ENCODE peak calls at places on chromosomes 5 and 9, in five cellular contexts. One of them, this sample, is unnamed.

GRCh38 chr9:110936719-110937452 is 101.4 kb downstream of the LPAR1 start:
- ATAC-seq in GM12878: no peak
- ATAC-seq in K562: no peak
- ATAC-seq in upper lobe of left lung: no peak
- ATAC-seq in HepG2: no peak
- ATAC-seq in this sample: peak; percentile 72

GRCh38 chr9:127628644-127629467 is 16.8 kb downstream of the STXBP1 start:
- ATAC-seq in K562: peak; percentile 87
- ATAC-seq in upper lobe of left lung: no peak
- ATAC-seq in GM12878: no peak
- ATAC-seq in HepG2: peak; percentile 28
- ATAC-seq in this sample: no peak

GRCh38 chr9:134410078-134410834 is 84.0 kb downstream of the RXRA start:
- ATAC-seq in K562: no peak
- ATAC-seq in GM12878: no peak
- ATAC-seq in upper lobe of left lung: peak; percentile 67
- ATAC-seq in HepG2: no peak
- ATAC-seq in this sample: no peak

GRCh38 chr9:131641618-131642495 is 96.5 kb downstream of the PRRT1B start:
- ATAC-seq in K562: no peak
- ATAC-seq in HepG2: no peak
- ATAC-seq in upper lobe of left lung: no peak
- ATAC-seq in GM12878: no peak
- ATAC-seq in this sample: no peak

GRCh38 chr9:104961238-104961637 is 33.3 kb upstream of the ABCA1 start:
- ATAC-seq in upper lobe of left lung: no peak
- ATAC-seq in GM12878: peak; percentile 88
- ATAC-seq in HepG2: peak; percentile 84
- ATAC-seq in K562: peak; percentile 91
- ATAC-seq in this sample: no peak

GRCh38 chr9:98518556-98518955 is 190.2 kb downstream of the GABBR2 start:
- ATAC-seq in GM12878: no peak
- ATAC-seq in K562: no peak
- ATAC-seq in HepG2: no peak
- ATAC-seq in upper lobe of left lung: peak; percentile 6
- ATAC-seq in this sample: no peak

GRCh38 chr5:143235423-143235822 is 168.1 kb downstream of the NR3C1 start:
- ATAC-seq in HepG2: no peak
- ATAC-seq in K562: no peak
- ATAC-seq in GM12878: no peak
- ATAC-seq in upper lobe of left lung: no peak
- ATAC-seq in this sample: peak; percentile 46

GRCh38 chr9:89498845-89499480 is 1.1 kb upstream of the SEMA4D start:
- ATAC-seq in K562: no peak
- ATAC-seq in GM12878: peak; percentile 65
- ATAC-seq in upper lobe of left lung: no peak
- ATAC-seq in HepG2: no peak
- ATAC-seq in this sample: no peak

GRCh38 chr9:114588671-114589526 is 1.3 kb downstream of the ATP6V1G1 start:
- ATAC-seq in GM12878: no peak
- ATAC-seq in upper lobe of left lung: peak; percentile 2
- ATAC-seq in K562: no peak
- ATAC-seq in HepG2: no peak
- ATAC-seq in this sample: no peak

GRCh38 chr9:94140791-94141790 is 56.8 kb downstream of the PTPDC1 start:
- ATAC-seq in HepG2: no peak
- ATAC-seq in GM12878: no peak
- ATAC-seq in K562: peak; percentile 4
- ATAC-seq in upper lobe of left lung: peak; percentile 20
- ATAC-seq in this sample: no peak

GRCh38 chr9:94139672-94140417 is 55.6 kb downstream of the PTPDC1 start:
- ATAC-seq in HepG2: no peak
- ATAC-seq in GM12878: no peak
- ATAC-seq in upper lobe of left lung: peak; percentile 77
- ATAC-seq in K562: peak; percentile 68
- ATAC-seq in this sample: peak; percentile 88

GRCh38 chr9:94134629-94135028 is 50.4 kb downstream of the PTPDC1 start:
- ATAC-seq in K562: no peak
- ATAC-seq in HepG2: no peak
- ATAC-seq in GM12878: no peak
- ATAC-seq in upper lobe of left lung: no peak
- ATAC-seq in this sample: no peak

GRCh38 chr9:94140418-94140780 is 56.1 kb downstream of the PTPDC1 start:
- ATAC-seq in GM12878: no peak
- ATAC-seq in K562: no peak
- ATAC-seq in upper lobe of left lung: no peak
- ATAC-seq in HepG2: no peak
- ATAC-seq in this sample: no peak

GRCh38 chr9:94135222-94135621 is 51.0 kb downstream of the PTPDC1 start:
- ATAC-seq in GM12878: no peak
- ATAC-seq in upper lobe of left lung: peak; percentile 84
- ATAC-seq in K562: no peak
- ATAC-seq in HepG2: no peak
- ATAC-seq in this sample: peak; percentile 91
- TF ChIP-seq EP300 in GM12878: no peak
- TF ChIP-seq EP300 in upper lobe of left lung: peak; percentile 97
- TF ChIP-seq EP300 in K562: no peak
- TF ChIP-seq EP300 in HepG2: no peak
- TF ChIP-seq EP300 in this sample: peak; percentile 93

GRCh38 chr9:717722-718121 is 123.8 kb upstream of the DMRT1 start:
- ATAC-seq in HepG2: no peak
- ATAC-seq in GM12878: no peak
- ATAC-seq in upper lobe of left lung: no peak
- ATAC-seq in K562: no peak
- ATAC-seq in this sample: no peak
- TF ChIP-seq POLR2AphosphoS5 in HepG2: no peak
- TF ChIP-seq POLR2AphosphoS5 in GM12878: no peak
- TF ChIP-seq POLR2AphosphoS5 in upper lobe of left lung: no peak
- TF ChIP-seq POLR2AphosphoS5 in K562: no peak
- TF ChIP-seq POLR2AphosphoS5 in this sample: no peak

GRCh38 chr9:123863164-123863855 is 66.6 kb downstream of the DENND1A start:
- ATAC-seq in GM12878: no peak
- ATAC-seq in upper lobe of left lung: no peak
- ATAC-seq in HepG2: no peak
- ATAC-seq in K562: no peak
- ATAC-seq in this sample: no peak
- TF ChIP-seq EP300 in GM12878: no peak
- TF ChIP-seq EP300 in upper lobe of left lung: no peak
- TF ChIP-seq EP300 in HepG2: no peak
- TF ChIP-seq EP300 in K562: no peak
- TF ChIP-seq EP300 in this sample: no peak

GRCh38 chr5:1881273-1881586 is 1.5 kb downstream of the IRX4 start:
- ATAC-seq in upper lobe of left lung: no peak
- ATAC-seq in K562: no peak
- ATAC-seq in HepG2: no peak
- ATAC-seq in GM12878: no peak
- ATAC-seq in this sample: no peak
- TF ChIP-seq POLR2AphosphoS5 in upper lobe of left lung: no peak
- TF ChIP-seq POLR2AphosphoS5 in K562: no peak
- TF ChIP-seq POLR2AphosphoS5 in HepG2: no peak
- TF ChIP-seq POLR2AphosphoS5 in GM12878: no peak
- TF ChIP-seq POLR2AphosphoS5 in this sample: no peak

GRCh38 chr5:125575561-125576504 is 829.4 kb upstream of the ZNF608 start:
- ATAC-seq in K562: no peak
- ATAC-seq in upper lobe of left lung: no peak
- ATAC-seq in GM12878: no peak
- ATAC-seq in HepG2: no peak
- ATAC-seq in this sample: no peak
- TF ChIP-seq EP300 in K562: no peak
- TF ChIP-seq EP300 in upper lobe of left lung: no peak
- TF ChIP-seq EP300 in GM12878: no peak
- TF ChIP-seq EP300 in HepG2: no peak
- TF ChIP-seq EP300 in this sample: no peak

DNA sequence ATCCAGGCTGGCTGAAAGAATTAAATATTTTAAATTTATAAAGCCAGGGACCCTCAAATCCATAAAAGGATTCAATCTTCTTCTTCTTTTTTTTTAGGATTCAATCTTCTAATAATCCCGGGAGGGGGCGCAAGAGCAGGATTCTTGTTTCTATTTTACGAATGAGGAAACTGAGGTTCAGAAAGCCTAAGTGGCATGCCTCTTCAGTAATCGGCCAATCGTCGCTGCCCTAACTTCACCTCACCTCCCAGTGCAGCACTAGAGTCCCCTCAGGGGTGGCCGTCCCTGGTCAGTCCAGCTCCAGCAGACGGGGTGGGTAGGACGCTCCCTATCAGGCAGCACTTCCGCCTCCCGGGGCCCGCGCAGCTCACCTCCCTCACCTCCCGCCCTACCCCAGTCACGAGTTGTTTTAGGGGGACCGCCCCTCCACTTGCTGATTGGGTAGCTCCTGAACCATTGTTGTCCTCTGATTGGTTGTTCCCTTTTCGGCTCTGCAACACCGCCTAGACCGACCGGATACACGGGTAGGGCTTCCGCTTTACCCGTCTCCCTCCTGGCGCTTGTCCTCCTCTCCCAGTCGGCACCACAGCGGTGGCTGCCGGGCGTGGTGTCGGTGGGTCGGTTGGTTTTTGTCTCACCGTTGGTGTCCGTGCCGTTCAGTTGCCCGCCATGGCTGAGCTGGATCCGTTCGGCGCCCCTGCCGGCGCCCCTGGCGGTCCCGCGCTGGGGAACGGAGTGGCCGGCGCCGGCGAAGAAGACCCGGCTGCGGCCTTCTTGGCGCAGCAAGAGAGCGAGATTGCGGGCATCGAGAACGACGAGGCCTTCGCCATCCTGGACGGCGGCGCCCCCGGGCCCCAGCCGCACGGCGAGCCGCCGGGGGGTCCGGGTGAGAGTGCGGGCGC is at the start of gene CLTA:
- ATAC-seq in GM12878: peak; percentile 98
- ATAC-seq in upper lobe of left lung: peak; percentile 99
- ATAC-seq in HepG2: peak; percentile 98
- ATAC-seq in K562: peak; percentile 99
- ATAC-seq in this sample: peak; percentile 100
- TF ChIP-seq POLR2AphosphoS5 in GM12878: peak; percentile 99
- TF ChIP-seq POLR2AphosphoS5 in upper lobe of left lung: peak; percentile 95
- TF ChIP-seq POLR2AphosphoS5 in HepG2: peak; percentile 96
- TF ChIP-seq POLR2AphosphoS5 in K562: peak; percentile 74
- TF ChIP-seq POLR2AphosphoS5 in this sample: peak; percentile 97

GRCh38 chr9:81687521-81688261 is 1.7 kb downstream of the TLE1 start:
- ATAC-seq in K562: no peak
- ATAC-seq in HepG2: peak; percentile 1
- ATAC-seq in GM12878: no peak
- ATAC-seq in upper lobe of left lung: no peak
- ATAC-seq in this sample: no peak

GRCh38 chr9:81685763-81686613 is 3.4 kb downstream of the TLE1 start:
- ATAC-seq in upper lobe of left lung: no peak
- ATAC-seq in HepG2: no peak
- ATAC-seq in K562: no peak
- ATAC-seq in GM12878: no peak
- ATAC-seq in this sample: no peak

GRCh38 chr9:81690251-81690851 is 1.0 kb upstream of the TLE1 start:
- ATAC-seq in GM12878: no peak
- ATAC-seq in HepG2: no peak
- ATAC-seq in K562: no peak
- ATAC-seq in upper lobe of left lung: no peak
- ATAC-seq in this sample: no peak

GRCh38 chr9:81686614-81687520 is 2.5 kb downstream of the TLE1 start:
- ATAC-seq in GM12878: no peak
- ATAC-seq in HepG2: peak; percentile 79
- ATAC-seq in K562: no peak
- ATAC-seq in upper lobe of left lung: peak; percentile 49
- ATAC-seq in this sample: no peak

GRCh38 chr9:81689343-81690175 is at the start of gene TLE1:
- ATAC-seq in K562: no peak
- ATAC-seq in HepG2: peak; percentile 76
- ATAC-seq in upper lobe of left lung: peak; percentile 98
- ATAC-seq in GM12878: no peak
- ATAC-seq in this sample: peak; percentile 97
- TF ChIP-seq EP300 in K562: no peak
- TF ChIP-seq EP300 in HepG2: no peak
- TF ChIP-seq EP300 in upper lobe of left lung: no peak
- TF ChIP-seq EP300 in GM12878: no peak
- TF ChIP-seq EP300 in this sample: no peak

GRCh38 chr9:109331353-109331752 is 10.5 kb upstream of the EPB41L4B start:
- ATAC-seq in HepG2: no peak
- ATAC-seq in K562: no peak
- ATAC-seq in upper lobe of left lung: peak; percentile 90
- ATAC-seq in GM12878: no peak
- ATAC-seq in this sample: no peak
- TF ChIP-seq POLR2AphosphoS5 in HepG2: no peak
- TF ChIP-seq POLR2AphosphoS5 in K562: no peak
- TF ChIP-seq POLR2AphosphoS5 in upper lobe of left lung: peak; percentile 68
- TF ChIP-seq POLR2AphosphoS5 in GM12878: no peak
- TF ChIP-seq POLR2AphosphoS5 in this sample: no peak